ENCODE peak calls at places on chromosomes 12 and 14, in four cellular contexts. One of them, this sample, is unnamed.

GRCh38 chr12:78671295-78671694 is 193.3 kb upstream of the SYT1 start:
- DNase-seq in GM12878: no peak
- DNase-seq in T1000: no peak
- DNase-seq in fibroblast of the conjunctiva: peak; percentile 61
- DNase-seq in this sample: no peak

GRCh38 chr14:104973215-104974145 is 4.7 kb downstream of the AHNAK2 start:
- DNase-seq in GM12878: no peak
- DNase-seq in T1000: peak; percentile 89
- DNase-seq in fibroblast of the conjunctiva: peak; percentile 96
- DNase-seq in this sample: no peak

GRCh38 chr14:65237956-65238355 is 135.6 kb upstream of the MAX start:
- DNase-seq in GM12878: no peak
- DNase-seq in T1000: no peak
- DNase-seq in fibroblast of the conjunctiva: no peak
- DNase-seq in this sample: no peak

GRCh38 chr12:119208626-119209061 is 29.9 kb downstream of the HSPB8 start:
- DNase-seq in GM12878: no peak
- DNase-seq in T1000: no peak
- DNase-seq in fibroblast of the conjunctiva: peak; percentile 77
- DNase-seq in this sample: no peak

GRCh38 chr12:65958456-65958855 is 134.2 kb downstream of the HMGA2 start:
- DNase-seq in GM12878: no peak
- DNase-seq in T1000: no peak
- DNase-seq in fibroblast of the conjunctiva: no peak
- DNase-seq in this sample: no peak

GRCh38 chr14:101442451-101442850 is 118.8 kb upstream of the DIO3 start:
- DNase-seq in GM12878: no peak
- DNase-seq in T1000: no peak
- DNase-seq in fibroblast of the conjunctiva: no peak
- DNase-seq in this sample: peak; percentile 95

GRCh38 chr12:28086521-28086920 is 103.7 kb upstream of the CCDC91 start:
- DNase-seq in GM12878: no peak
- DNase-seq in T1000: no peak
- DNase-seq in fibroblast of the conjunctiva: no peak
- DNase-seq in this sample: no peak

GRCh38 chr12:48109424-48109823 is 3.5 kb upstream of the SENP1 start:
- DNase-seq in GM12878: no peak
- DNase-seq in T1000: no peak
- DNase-seq in fibroblast of the conjunctiva: no peak
- DNase-seq in this sample: no peak

GRCh38 chr14:83541147-83541546 is 1988.8 kb upstream of the FLRT2 start:
- DNase-seq in GM12878: no peak
- DNase-seq in T1000: no peak
- DNase-seq in fibroblast of the conjunctiva: no peak
- DNase-seq in this sample: no peak

GRCh38 chr12:122406701-122407154 is 15.7 kb downstream of the CLIP1 start:
- DNase-seq in GM12878: no peak
- DNase-seq in T1000: no peak
- DNase-seq in fibroblast of the conjunctiva: peak; percentile 87
- DNase-seq in this sample: no peak

GRCh38 chr14:68695326-68695768 is 97.5 kb downstream of the ZFP36L1 start:
- DNase-seq in GM12878: peak; percentile 80
- DNase-seq in T1000: peak; percentile 87
- DNase-seq in fibroblast of the conjunctiva: peak; percentile 97
- DNase-seq in this sample: no peak

GRCh38 chr12:116381744-116382455 is 104.4 kb upstream of the MED13L start:
- DNase-seq in GM12878: no peak
- DNase-seq in T1000: peak; percentile 61
- DNase-seq in fibroblast of the conjunctiva: peak; percentile 95
- DNase-seq in this sample: no peak

GRCh38 chr12:5309654-5310053 is 122.3 kb upstream of the NTF3 start:
- DNase-seq in GM12878: no peak
- DNase-seq in T1000: no peak
- DNase-seq in fibroblast of the conjunctiva: no peak
- DNase-seq in this sample: no peak

GRCh38 chr12:59069481-59069880 is 149.2 kb upstream of the LRIG3 start:
- DNase-seq in GM12878: no peak
- DNase-seq in T1000: no peak
- DNase-seq in fibroblast of the conjunctiva: no peak
- DNase-seq in this sample: no peak

GRCh38 chr14:93712838-93713724 is 75.2 kb downstream of the PRIMA1 start:
- DNase-seq in GM12878: no peak
- DNase-seq in T1000: no peak
- DNase-seq in fibroblast of the conjunctiva: no peak
- DNase-seq in this sample: no peak

GRCh38 chr12:95943231-95943842 is at the start of gene AMDHD1:
- DNase-seq in GM12878: no peak
- DNase-seq in T1000: peak; percentile 48
- DNase-seq in fibroblast of the conjunctiva: no peak
- DNase-seq in this sample: peak; percentile 65

GRCh38 chr14:105196228-105196960 is 15.3 kb upstream of the NUDT14 start:
- DNase-seq in GM12878: no peak
- DNase-seq in T1000: no peak
- DNase-seq in fibroblast of the conjunctiva: no peak
- DNase-seq in this sample: no peak

GRCh38 chr12:52385226-52385702 is at the start of gene KRT84:
- DNase-seq in GM12878: no peak
- DNase-seq in T1000: no peak
- DNase-seq in fibroblast of the conjunctiva: no peak
- DNase-seq in this sample: no peak

GRCh38 chr12:193282-193681 is 20.7 kb downstream of the SLC6A12 start:
- DNase-seq in GM12878: no peak
- DNase-seq in T1000: no peak
- DNase-seq in fibroblast of the conjunctiva: no peak
- DNase-seq in this sample: no peak

GRCh38 chr12:4161718-4162117 is 111.8 kb upstream of the CCND2 start:
- DNase-seq in GM12878: no peak
- DNase-seq in T1000: no peak
- DNase-seq in fibroblast of the conjunctiva: no peak
- DNase-seq in this sample: no peak

GRCh38 chr14:102723650-102724049 is 53.6 kb upstream of the TRAF3 start:
- DNase-seq in GM12878: no peak
- DNase-seq in T1000: no peak
- DNase-seq in fibroblast of the conjunctiva: no peak
- DNase-seq in this sample: no peak

GRCh38 chr12:57772429-57773322 is at the start of gene EEF1AKMT3:
- DNase-seq in GM12878: no peak
- DNase-seq in T1000: peak; percentile 100
- DNase-seq in fibroblast of the conjunctiva: no peak
- DNase-seq in this sample: no peak

GRCh38 chr12:113950873-113951272 is 15.3 kb downstream of the RBM19 start:
- DNase-seq in GM12878: no peak
- DNase-seq in T1000: no peak
- DNase-seq in fibroblast of the conjunctiva: no peak
- DNase-seq in this sample: no peak

GRCh38 chr12:2692156-2692555 is 102.6 kb upstream of the FKBP4 start:
- DNase-seq in GM12878: no peak
- DNase-seq in T1000: no peak
- DNase-seq in fibroblast of the conjunctiva: no peak
- DNase-seq in this sample: peak; percentile 89

GRCh38 chr12:19316420-19316819 is 122.9 kb upstream of the AEBP2 start:
- DNase-seq in GM12878: no peak
- DNase-seq in T1000: no peak
- DNase-seq in fibroblast of the conjunctiva: no peak
- DNase-seq in this sample: no peak

GRCh38 chr14:65062096-65063075 is 39.9 kb downstream of the MAX start:
- DNase-seq in GM12878: no peak
- DNase-seq in T1000: no peak
- DNase-seq in fibroblast of the conjunctiva: no peak
- DNase-seq in this sample: no peak

GRCh38 chr12:47080725-47081502 is 1.2 kb upstream of the AMIGO2 start:
- DNase-seq in GM12878: no peak
- DNase-seq in T1000: peak; percentile 39
- DNase-seq in fibroblast of the conjunctiva: no peak
- DNase-seq in this sample: no peak

GRCh38 chr12:131986847-131987398 is 37.2 kb downstream of the EP400 start:
- DNase-seq in GM12878: no peak
- DNase-seq in T1000: no peak
- DNase-seq in fibroblast of the conjunctiva: no peak
- DNase-seq in this sample: no peak

GRCh38 chr14:89206426-89206825 is 210.6 kb downstream of the FOXN3 start:
- DNase-seq in GM12878: no peak
- DNase-seq in T1000: no peak
- DNase-seq in fibroblast of the conjunctiva: peak; percentile 8
- DNase-seq in this sample: no peak

GRCh38 chr14:23478109-23478698 is 8.7 kb downstream of the NGDN start:
- DNase-seq in GM12878: peak; percentile 16
- DNase-seq in T1000: no peak
- DNase-seq in fibroblast of the conjunctiva: peak; percentile 59
- DNase-seq in this sample: peak; percentile 65

GRCh38 chr12:96225003-96225855 is 31.1 kb downstream of the ELK3 start:
- DNase-seq in GM12878: no peak
- DNase-seq in T1000: no peak
- DNase-seq in fibroblast of the conjunctiva: no peak
- DNase-seq in this sample: no peak

GRCh38 chr12:41709463-41710285 is 435.0 kb downstream of the GXYLT1 start:
- DNase-seq in GM12878: no peak
- DNase-seq in T1000: no peak
- DNase-seq in fibroblast of the conjunctiva: no peak
- DNase-seq in this sample: no peak

GRCh38 chr12:52976574-52977071 is 27.7 kb downstream of the KRT18 start:
- DNase-seq in GM12878: no peak
- DNase-seq in T1000: no peak
- DNase-seq in fibroblast of the conjunctiva: no peak
- DNase-seq in this sample: no peak

This sample was measured in Jurkat, Clone E6-1.